ENCODE peak calls at places on chromosomes 4 and X, in five cellular contexts. M is tibial nerve, E is lower lobe of right lung, S is BE2C, L is esophagus squamous epithelium. V is an unnamed sample.
A peak's percentile ranks its signal among the peaks of the same experiment; 100 is the strongest.

GRCh38 chrX:155857561-155857960 is 23.6 kb upstream of the VAMP7 start:
- DNase-seq in M (no peak), E (no peak), S (no peak), L (no peak), V (no peak)

GRCh38 chr4:185005209-185005819 is 13.0 kb upstream of the HELT start:
- DNase-seq in M (peak; percentile 74), E (peak; percentile 87), S (peak; percentile 86), L (no peak), V (no peak)

GRCh38 chr4:85837334-85837733 is 362.4 kb downstream of the ARHGAP24 start:
- DNase-seq in M (no peak), E (no peak), S (no peak), L (no peak), V (no peak)

GRCh38 chrX:35046646-35047231 is 104.1 kb downstream of the FAM47B start:
- DNase-seq in M (no peak), E (no peak), S (no peak), L (no peak), V (no peak)

GRCh38 chr4:15753786-15754185 is 24.3 kb upstream of the CD38 start:
- DNase-seq in M (no peak), E (no peak), S (no peak), L (no peak), V (no peak)

GRCh38 chr4:94349193-94349592 is 6.6 kb upstream of the HPGDS start:
- DNase-seq in M (no peak), E (no peak), S (no peak), L (no peak), V (no peak)

GRCh38 chr4:52643846-52644245 is 15.3 kb downstream of the USP46 start:
- DNase-seq in M (peak; percentile 26), E (peak; percentile 76), S (peak; percentile 25), L (no peak), V (no peak)

GRCh38 chr4:47525154-47525819 is 40.2 kb downstream of the ATP10D start:
- DNase-seq in M (no peak), E (no peak), S (no peak), L (no peak), V (no peak)

DNA sequence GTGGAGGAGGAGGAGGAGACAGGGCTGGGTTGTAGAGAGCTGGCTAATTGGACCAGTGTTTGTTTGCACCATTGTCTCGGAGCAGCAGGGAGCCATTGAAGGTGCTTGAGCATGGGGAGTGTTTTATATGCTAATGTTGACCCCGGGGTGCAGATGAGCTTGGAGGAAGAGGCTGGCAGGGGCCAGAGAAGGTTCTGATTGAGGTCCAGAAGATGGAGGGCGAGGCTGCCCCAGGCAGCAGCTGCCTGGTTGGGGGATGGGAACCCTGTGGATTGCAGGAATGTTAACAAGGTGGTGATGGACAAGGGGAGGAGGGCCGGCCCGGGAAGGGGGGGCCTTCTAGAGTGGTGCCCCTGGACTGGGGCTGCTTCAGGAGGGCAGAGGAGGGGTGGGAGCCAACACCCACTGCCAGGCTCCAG is 18.0 kb downstream of the DOK7 start:
- DNase-seq in M (no peak), E (no peak), S (no peak), L (no peak), V (no peak)
- H3K4me1 ChIP-seq in M (no peaks in the 10 kb centered on the region), E (peaks cover 20% of the 10 kb centered on the region), S (no peaks in the 10 kb centered on the region), L (peaks cover 54% of the 10 kb centered on the region), V (peaks cover 25% of the 10 kb centered on the region)

DNA sequence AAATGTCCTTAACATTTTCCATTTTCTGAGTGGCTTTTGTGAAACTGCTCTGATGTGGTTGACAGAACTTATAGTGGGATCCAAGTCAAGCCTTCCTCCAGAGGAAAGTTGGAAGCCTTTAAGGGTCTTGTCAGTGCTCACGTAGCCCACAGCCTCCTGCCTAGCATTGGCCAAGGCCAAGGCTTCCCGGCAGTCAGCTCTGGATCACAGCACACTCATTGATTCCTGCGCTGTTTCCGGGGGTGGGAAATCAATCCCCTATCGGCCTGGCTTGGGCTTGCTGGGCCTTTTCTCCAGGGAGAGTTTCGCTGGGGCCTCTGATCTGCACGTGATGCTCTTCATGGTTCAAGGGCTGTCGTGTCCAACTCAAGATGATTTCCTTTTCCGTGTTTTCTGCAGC is 76.1 kb downstream of the SLC9A6 start:
- DNase-seq in M (no peak), E (no peak), S (no peak), L (no peak), V (no peak)
- H3K4me1 ChIP-seq in M (no peaks in the 10 kb centered on the region), E (no peaks in the 10 kb centered on the region), S (no peaks in the 10 kb centered on the region), L (no peaks in the 10 kb centered on the region), V (no peaks in the 10 kb centered on the region)

DNA sequence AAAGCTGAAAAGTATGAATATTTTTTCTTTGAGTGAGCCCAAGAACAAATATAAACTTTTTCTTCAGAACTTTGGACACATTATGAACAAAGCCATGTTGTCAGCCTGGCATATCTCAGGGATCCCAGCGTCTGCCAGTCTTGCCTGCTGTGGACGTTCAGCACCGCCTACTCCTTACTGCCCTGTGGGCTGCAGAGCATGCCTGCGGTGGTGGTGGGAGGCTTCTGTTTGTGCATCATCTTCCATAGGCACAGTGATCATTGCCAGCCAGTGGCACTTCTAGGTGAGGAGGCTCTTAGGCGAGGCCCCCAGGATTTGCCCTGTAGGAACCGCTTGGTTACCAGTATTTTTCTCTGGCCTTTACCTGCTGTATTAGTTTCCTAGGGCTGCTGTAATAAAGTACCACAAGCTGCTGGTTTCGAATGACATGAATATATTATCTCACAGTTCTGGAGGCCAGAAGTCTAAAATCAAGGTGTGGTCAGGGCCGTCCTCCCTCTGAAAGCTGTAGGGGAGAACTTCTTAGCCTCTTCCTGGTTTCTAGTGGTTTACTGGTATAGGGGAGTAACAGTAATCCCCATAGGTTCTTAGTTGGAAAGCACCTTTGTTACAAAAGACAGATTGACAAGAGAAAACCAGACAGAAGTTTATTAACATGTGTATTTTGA is 15.4 kb downstream of the ANXA3 start:
- DNase-seq in M (no peak), E (no peak), S (no peak), L (no peak), V (no peak)
- H3K4me1 ChIP-seq in M (peaks cover 32% of the 10 kb centered on the region), E (peaks cover 37% of the 10 kb centered on the region), S (no peaks in the 10 kb centered on the region), L (peaks cover 41% of the 10 kb centered on the region), V (peaks cover 8% of the 10 kb centered on the region)

GRCh38 chrX:118499295-118499694 is 3.7 kb downstream of the DOCK11 start:
- DNase-seq in M (no peak), E (no peak), S (no peak), L (no peak), V (no peak)
- H3K4me1 ChIP-seq in M (no peaks in the 10 kb centered on the region), E (no peaks in the 10 kb centered on the region), S (no peaks in the 10 kb centered on the region), L (peaks cover 35% of the 10 kb centered on the region), V (no peaks in the 10 kb centered on the region)

V was measured in vagina.